ENCODE peak calls at places on chromosome 18, in five cellular contexts. H, F, J, S and X are unnamed samples.

GRCh38 chr18:48408111-48408726 is 964 bp downstream of the ZBTB7C start:
- DNase-seq in J (no peak), H (no peak), F (no peak), S (no peak), X (peak; percentile 47)

GRCh38 chr18:12010187-12010802 is 29.0 kb downstream of the IMPA2 start:
- DNase-seq in S (no peak), F (no peak), J (no peak), H (no peak), X (peak; percentile 18)

GRCh38 chr18:12013186-12013916 is 32.0 kb downstream of the IMPA2 start:
- DNase-seq in S (no peak), J (no peak), H (no peak), F (no peak), X (no peak)

GRCh38 chr18:8978394-8978793 is 124.1 kb upstream of the NDUFV2 start:
- DNase-seq in S (no peak), H (no peak), J (no peak), F (no peak), X (no peak)

GRCh38 chr18:79489900-79490592 is 94.3 kb downstream of the NFATC1 start:
- DNase-seq in J (no peak), H (no peak), F (no peak), S (no peak), X (no peak)

GRCh38 chr18:47247833-47248609 is 3.4 kb downstream of the SKOR2 start:
- DNase-seq in S (no peak), F (no peak), H (no peak), J (no peak), X (no peak)

GRCh38 chr18:11721720-11722119 is 32.7 kb downstream of the GNAL start:
- DNase-seq in S (no peak), H (no peak), J (no peak), F (no peak), X (no peak)

GRCh38 chr18:30487962-30488361 is 554.6 kb downstream of the DSC3 start:
- DNase-seq in S (no peak), J (no peak), H (no peak), F (no peak), X (no peak)

GRCh38 chr18:62863629-62864028 is 148.3 kb downstream of the PHLPP1 start:
- DNase-seq in S (no peak), H (peak; percentile 61), J (no peak), F (no peak), X (no peak)

GRCh38 chr18:3447035-3447894 is 2.7 kb upstream of the TGIF1 start:
- DNase-seq in S (peak; percentile 55), J (no peak), H (no peak), F (no peak), X (no peak)

GRCh38 chr18:7630731-7631442 is 63.8 kb downstream of the PTPRM start:
- DNase-seq in H (no peak), F (no peak), J (no peak), S (no peak), X (no peak)

GRCh38 chr18:30889582-30890301 is 152.8 kb downstream of the DSC3 start:
- DNase-seq in S (no peak), F (no peak), H (peak; percentile 23), J (no peak), X (peak; percentile 42)

GRCh38 chr18:78610646-78611045 is 369.0 kb upstream of the SALL3 start:
- DNase-seq in S (no peak), F (no peak), J (no peak), H (no peak), X (no peak)

GRCh38 chr18:28019425-28020108 is 157.4 kb downstream of the CDH2 start:
- DNase-seq in H (no peak), S (no peak), F (no peak), J (no peak), X (no peak)

GRCh38 chr18:11667578-11667977 is 21.5 kb upstream of the GNAL start:
- DNase-seq in H (no peak), J (no peak), F (no peak), S (no peak), X (no peak)

GRCh38 chr18:79856119-79857080 is 58.7 kb downstream of the KCNG2 start:
- DNase-seq in H (no peak), F (no peak), J (no peak), S (no peak), X (peak; percentile 71)

GRCh38 chr18:7623681-7624080 is 56.6 kb downstream of the PTPRM start:
- DNase-seq in H (no peak), F (no peak), S (no peak), J (no peak), X (no peak)

GRCh38 chr18:10234912-10235439 is 219.5 kb upstream of the APCDD1 start:
- DNase-seq in J (no peak), H (no peak), S (no peak), F (no peak), X (no peak)

GRCh38 chr18:48412339-48412929 is 3.3 kb upstream of the ZBTB7C start:
- DNase-seq in J (no peak), F (peak; percentile 56), S (peak; percentile 27), H (peak; percentile 62), X (peak; percentile 64)

GRCh38 chr18:10560457-10561045 is 34.7 kb downstream of the NAPG start:
- DNase-seq in H (peak; percentile 36), S (peak; percentile 73), F (peak; percentile 63), J (peak; percentile 48), X (peak; percentile 72)

GRCh38 chr18:34494359-34494696 is 215.8 kb upstream of the DTNA start:
- DNase-seq in J (no peak), S (no peak), H (no peak), F (peak; percentile 3), X (peak; percentile 21)

GRCh38 chr18:65721634-65722033 is 29.2 kb upstream of the CDH7 start:
- DNase-seq in H (no peak), J (no peak), F (no peak), S (no peak), X (no peak)

DNA sequence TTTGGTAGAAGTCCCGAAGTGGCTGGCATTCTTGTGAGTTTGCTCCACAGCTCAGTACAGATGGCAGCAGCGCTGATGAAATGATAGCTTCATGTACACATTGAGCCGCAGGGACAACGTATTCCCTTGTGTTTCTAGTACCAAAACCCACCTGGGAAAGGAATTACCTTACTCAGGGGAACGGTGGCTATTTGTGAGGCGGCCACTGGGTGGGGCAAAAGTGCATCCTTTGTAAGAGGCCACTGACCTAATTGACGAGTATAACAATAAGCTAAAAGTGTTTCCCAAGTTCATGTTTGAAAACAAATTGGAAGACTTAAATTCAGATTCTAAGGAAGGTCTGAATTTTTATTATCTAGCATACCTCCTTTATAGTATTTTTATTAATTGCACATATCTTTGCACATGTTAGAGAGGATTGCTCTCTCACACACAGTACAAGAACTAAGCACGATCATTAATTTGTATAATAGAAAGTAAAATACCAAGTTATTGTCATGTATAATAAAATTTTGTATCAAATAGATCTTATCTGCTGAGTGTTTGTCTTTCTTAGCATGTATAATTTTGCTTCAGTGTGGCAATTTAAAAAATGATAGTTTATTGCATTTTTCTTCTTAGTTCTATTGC is 25.3 kb upstream of the CDH7 start:
- DNase-seq in F (peak; percentile 16), S (no peak), H (no peak), J (no peak), X (peak; percentile 17)
- TF ChIP-seq JUND in F (no peak), S (no peak), H (no peak), J (no peak), X (no peak)

GRCh38 chr18:61549411-61549810 is 216.2 kb downstream of the CDH20 start:
- DNase-seq in J (no peak), F (no peak), S (no peak), H (no peak), X (no peak)
- TF ChIP-seq JUND in J (no peak), F (no peak), S (no peak), H (no peak), X (no peak)

GRCh38 chr18:50432915-50433314 is 58.1 kb downstream of the SKA1 start:
- DNase-seq in H (no peak), J (no peak), F (no peak), S (peak; percentile 46), X (no peak)

GRCh38 chr18:50427896-50428295 is 53.0 kb downstream of the SKA1 start:
- DNase-seq in J (no peak), H (no peak), S (no peak), F (no peak), X (no peak)

GRCh38 chr18:50429207-50429948 is 54.5 kb downstream of the SKA1 start:
- DNase-seq in H (peak; percentile 39), F (peak; percentile 18), S (peak; percentile 18), J (no peak), X (no peak)

GRCh38 chr18:50424877-50425690 is 50.2 kb downstream of the SKA1 start:
- DNase-seq in J (no peak), F (peak; percentile 86), H (no peak), S (peak; percentile 72), X (no peak)

DNA sequence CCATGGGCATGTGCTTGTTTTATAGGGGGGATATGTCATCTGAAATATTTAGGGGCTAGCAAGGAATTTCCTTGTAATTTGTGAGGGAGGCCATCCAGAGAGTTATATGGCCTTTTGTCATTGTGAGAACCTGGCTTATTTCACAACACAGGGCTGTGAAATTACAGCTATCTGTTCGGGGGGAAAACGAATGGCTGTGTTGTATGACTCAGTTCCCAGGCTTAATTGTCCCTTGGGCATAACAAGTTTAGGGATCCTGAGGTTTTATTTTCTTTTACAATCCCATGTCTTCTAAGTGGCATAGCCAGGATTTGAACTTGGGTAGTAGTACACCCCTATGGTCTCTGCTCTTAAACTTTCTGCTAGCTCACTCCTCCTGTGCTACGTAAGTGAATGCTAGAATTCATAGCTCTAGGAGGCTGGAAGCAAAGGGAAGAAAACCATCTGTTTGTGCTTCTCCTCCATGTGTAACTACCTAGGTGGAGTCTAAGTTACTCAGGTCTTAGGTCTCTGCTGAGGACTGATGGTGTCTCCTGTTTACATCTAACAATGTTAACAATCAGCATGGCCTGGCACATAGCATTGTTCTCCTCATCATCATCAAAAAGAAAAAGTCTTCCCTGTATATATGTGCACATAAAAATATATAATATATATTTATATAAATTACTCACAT is 53.8 kb downstream of the SKA1 start:
- DNase-seq in F (no peak), H (no peak), J (no peak), S (peak; percentile 7), X (no peak)
- TF ChIP-seq JUND in F (no peak), H (no peak), J (no peak), S (no peak), X (no peak)

DNA sequence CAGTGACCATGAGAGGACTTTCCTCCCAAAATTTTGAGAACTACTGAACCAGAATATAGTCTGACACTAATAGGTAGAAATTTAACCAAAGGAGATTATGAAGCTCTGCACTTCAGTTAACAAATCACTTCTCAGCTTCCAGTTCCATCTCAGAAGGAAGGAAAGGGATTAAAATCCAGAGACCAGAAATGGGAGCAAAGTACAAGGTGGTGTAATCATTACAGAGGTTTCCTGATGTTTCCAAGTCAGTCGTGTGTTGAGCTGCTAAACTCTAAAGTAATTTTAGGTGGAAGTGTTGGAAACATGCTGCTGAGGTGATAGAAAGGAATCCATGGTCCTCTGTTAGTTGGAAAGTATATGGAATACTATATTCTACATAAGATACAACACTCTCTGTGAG is 10.8 kb downstream of the TYMS start:
- DNase-seq in J (no peak), H (no peak), F (no peak), S (no peak), X (no peak)
- TF ChIP-seq JUND in J (no peak), H (no peak), F (no peak), S (no peak), X (no peak)

DNA sequence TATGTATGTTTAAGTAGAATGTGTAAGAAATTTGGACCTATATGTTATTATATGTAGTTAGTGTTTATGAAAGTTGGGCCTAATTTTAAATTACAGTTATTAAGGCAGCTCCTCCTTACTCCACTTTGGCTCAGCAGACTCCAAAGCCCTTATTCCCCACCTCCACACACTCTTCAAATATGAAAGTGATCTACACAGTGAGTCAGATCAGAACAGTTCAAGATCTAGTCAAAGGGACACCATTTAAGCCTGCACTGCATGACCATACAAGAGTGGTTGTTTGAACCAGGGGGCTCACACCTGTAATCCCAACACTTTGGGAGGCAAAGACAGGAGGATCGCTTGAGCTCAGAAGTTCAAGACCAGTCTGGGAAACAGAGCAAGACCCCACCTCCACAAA is 21.2 kb upstream of the PMAIP1 start:
- DNase-seq in J (no peak), S (no peak), F (no peak), H (no peak), X (no peak)
- TF ChIP-seq JUND in J (peak; percentile 8), S (no peak), F (no peak), H (no peak), X (no peak)